ENCODE peak calls at places on chromosome 21, in six cellular contexts. C, U, Z, M, P and F are unnamed samples. For H3K4me1, the result is how much of the 10 kb centered on the place peaks cover.

GRCh38 chr21:32521736-32522360 is 63.5 kb downstream of the TCP10L start:
- ATAC-seq in U (peak), M (no peak), C (peak), P (peak), Z (peak), F (no peak)

GRCh38 chr21:14522689-14523088 is 23.4 kb downstream of the SAMSN1 start:
- ATAC-seq in Z (no peak), U (no peak), M (no peak), P (peak), C (peak), F (no peak)

GRCh38 chr21:32611471-32611997 is 643 bp downstream of the CFAP298 start:
- ATAC-seq in P (peak), M (peak), C (peak), U (peak), Z (peak), F (no peak)

GRCh38 chr21:39188521-39189139 is 5.4 kb upstream of the PSMG1 start:
- ATAC-seq in U (no peak), M (peak), C (peak), Z (no peak), P (no peak), F (no peak)

GRCh38 chr21:25369524-25370300 is 237.6 kb downstream of the MRPL39 start:
- ATAC-seq in M (no peak), P (no peak), Z (no peak), C (no peak), U (no peak), F (no peak)

GRCh38 chr21:34642211-34643075 is 26.4 kb upstream of the CLIC6 start:
- ATAC-seq in C (no peak), P (peak), Z (no peak), U (no peak), M (no peak), F (no peak)

GRCh38 chr21:42471206-42471605 is 24.8 kb downstream of the RSPH1 start:
- ATAC-seq in C (no peak), P (no peak), U (no peak), M (no peak), Z (no peak), F (no peak)

GRCh38 chr21:43343992-43344886 is 82.7 kb downstream of the SIK1 start:
- ATAC-seq in M (peak), P (peak), C (peak), U (no peak), Z (no peak), F (no peak)

GRCh38 chr21:31281561-31281960 is 62.5 kb downstream of the TIAM1 start:
- ATAC-seq in Z (no peak), P (no peak), U (no peak), M (no peak), C (no peak), F (no peak)

GRCh38 chr21:15742694-15743093 is 12.9 kb downstream of the USP25 start:
- ATAC-seq in M (no peak), C (no peak), Z (no peak), U (peak), P (no peak), F (no peak)

GRCh38 chr21:42443876-42444744 is 40.4 kb downstream of the UBASH3A start:
- ATAC-seq in P (no peak), U (no peak), M (no peak), C (no peak), Z (no peak), F (no peak)

GRCh38 chr21:27681038-27681437 is 714.1 kb upstream of the ADAMTS5 start:
- ATAC-seq in Z (no peak), P (no peak), M (no peak), U (no peak), C (no peak), F (no peak)

GRCh38 chr21:18170829-18171228 is 73.8 kb upstream of the CHODL start:
- ATAC-seq in U (no peak), Z (no peak), P (no peak), C (no peak), M (no peak), F (no peak)

GRCh38 chr21:31339736-31340135 is 4.3 kb downstream of the TIAM1 start:
- ATAC-seq in P (no peak), M (no peak), C (no peak), Z (no peak), U (no peak), F (no peak)

DNA sequence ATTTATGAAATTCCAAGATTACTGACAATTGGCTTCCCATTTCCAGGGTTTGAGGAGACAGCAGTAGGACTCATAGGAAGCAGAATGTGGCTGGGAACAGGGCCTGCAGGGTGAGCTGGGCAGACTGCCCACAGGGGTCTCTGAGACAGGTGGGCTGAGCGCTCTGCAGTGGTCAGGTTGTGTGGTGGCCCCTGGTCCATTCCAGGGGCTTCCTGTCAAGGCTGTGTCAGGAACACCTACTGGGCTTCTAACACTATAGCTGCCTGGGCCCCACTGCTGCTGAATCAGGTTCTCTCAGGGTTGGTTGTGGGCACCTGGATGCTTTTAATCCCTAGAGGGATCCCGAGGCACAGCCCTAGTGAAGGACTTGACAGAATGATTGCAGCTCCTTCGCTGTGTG is 72.1 kb downstream of the BACE2 start:
- ATAC-seq in Z (no peak), M (no peak), P (no peak), C (no peak), U (no peak), F (no peak)
- H3K4me1 ChIP-seq in Z (under half), M (under half), P (under half), C (under half), U (under half), F (under half)

DNA sequence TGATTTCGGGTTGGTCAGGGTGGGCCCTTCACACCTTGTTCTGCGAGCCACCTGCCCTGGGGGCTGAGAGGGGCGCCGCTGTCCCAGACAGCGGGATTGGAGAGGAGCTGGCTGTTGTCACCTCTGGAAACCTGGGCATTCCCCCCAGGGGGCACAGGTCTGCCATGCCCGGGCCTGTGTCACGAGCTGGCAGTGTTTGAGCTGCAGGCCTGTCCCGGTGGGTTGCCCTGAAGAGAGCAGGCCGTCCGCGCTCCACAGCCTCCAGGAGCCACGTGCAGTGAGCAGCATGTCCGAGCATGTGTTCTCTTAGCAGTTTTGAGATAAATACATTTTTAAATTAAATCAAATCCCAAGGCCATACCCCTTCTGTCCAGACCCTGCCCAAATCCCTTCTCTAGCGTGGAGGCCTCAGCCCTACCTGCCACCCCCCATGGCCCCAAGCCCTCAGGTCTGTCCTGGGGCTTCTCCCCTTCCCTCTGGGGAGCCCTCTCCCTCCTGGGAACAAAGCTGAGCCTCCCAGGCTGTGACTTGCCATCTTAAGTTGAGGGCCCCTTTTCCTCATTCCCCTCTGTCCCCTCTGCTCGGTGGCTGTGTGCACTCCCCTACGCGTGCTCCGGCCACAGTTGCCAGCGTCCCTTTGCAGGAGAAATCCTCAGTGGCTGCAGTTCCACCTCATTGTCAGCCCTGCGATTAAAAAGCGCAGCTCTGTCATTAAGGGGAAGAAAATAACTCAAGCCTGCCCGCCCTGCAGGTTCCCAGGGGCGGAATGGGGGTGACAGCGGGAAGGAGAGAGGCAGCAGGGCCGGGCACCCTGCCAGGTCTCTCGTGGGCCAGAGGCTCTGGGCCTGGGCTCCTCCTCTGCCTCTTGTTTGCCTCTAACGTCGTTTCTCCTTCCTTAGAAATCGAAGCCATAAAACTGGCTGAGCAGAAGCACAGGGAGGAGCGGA is 26.6 kb downstream of the SLX9 start:
- ATAC-seq in M (no peak), U (no peak), C (peak), Z (no peak), P (no peak), F (peak)
- H3K4me3 ChIP-seq in M (no peak), U (no peak), C (no peak), Z (no peak), P (no peak), F (peak)

GRCh38 chr21:45989355-45990048 is 7.9 kb downstream of the COL6A1 start:
- ATAC-seq in P (no peak), U (peak), M (no peak), Z (no peak), C (no peak), F (no peak)
- H3K4me1 ChIP-seq in P (under half), U (half or more), M (under half), Z (under half), C (under half), F (half or more)

GRCh38 chr21:29508311-29508710 is 209.6 kb downstream of the BACH1 start:
- ATAC-seq in C (no peak), U (no peak), P (no peak), M (no peak), Z (no peak), F (no peak)
- H3K4me3 ChIP-seq in C (no peak), U (no peak), P (no peak), M (no peak), Z (no peak), F (no peak)

GRCh38 chr21:37451446-37451845 is 84.9 kb downstream of the DYRK1A start:
- ATAC-seq in Z (no peak), M (no peak), C (no peak), U (peak), P (no peak), F (no peak)

GRCh38 chr21:37455504-37455911 is 88.9 kb downstream of the DYRK1A start:
- ATAC-seq in M (no peak), C (no peak), P (no peak), U (peak), Z (no peak), F (no peak)

GRCh38 chr21:37452222-37452621 is 85.6 kb downstream of the DYRK1A start:
- ATAC-seq in P (peak), M (peak), C (peak), Z (peak), U (no peak), F (peak)

GRCh38 chr21:37453350-37453749 is 86.8 kb downstream of the DYRK1A start:
- ATAC-seq in M (no peak), Z (no peak), C (no peak), P (no peak), U (no peak), F (no peak)

GRCh38 chr21:37454869-37455503 is 88.4 kb downstream of the DYRK1A start:
- ATAC-seq in Z (no peak), U (no peak), C (no peak), P (no peak), M (no peak), F (no peak)
- H3K4me1 ChIP-seq in Z (under half), U (under half), C (under half), P (under half), M (under half), F (half or more)